ENCODE peak calls at places on chromosomes 4 and X, in six cellular contexts. Y is stimulated activated naive CD8-positive, alpha-beta T cell treated with anti-CD3 and anti-CD28 coated beads, Interleukin-15, Interleukin-2, amounts not matched to agents 100 U/mL and 50 U/mL, for 24 hours; Z is ureter; L is Right ventricle myocardium superior; H is stimulated activated CD8-positive, alpha-beta memory T cell treated with anti-CD3 and anti-CD28 coated beads, Interleukin-4, amount 100 ng/mL, for 4 hours; D is left lung. Q is an unnamed sample.

GRCh38 chrX:46268429-46268828 is 276.8 kb downstream of the ZNF674 start:
- DNase-seq in Y (no peak), Z (no peak), L (no peak), H (no peak), D (no peak), Q (no peak)

GRCh38 chrX:101078716-101079115 is at the start of gene TMEM35A:
- DNase-seq in Y (no peak), Z (no peak), L (no peak), H (no peak), D (no peak), Q (no peak)

GRCh38 chr4:15907430-15907829 is 31.1 kb downstream of the FGFBP1 start:
- DNase-seq in Y (no peak), Z (no peak), L (no peak), H (no peak), D (no peak), Q (no peak)

GRCh38 chr4:127446309-127446708 is 186.4 kb upstream of the INTU start:
- DNase-seq in Y (no peak), Z (no peak), L (no peak), H (no peak), D (no peak), Q (no peak)

GRCh38 chrX:14673764-14674163 is 144.4 kb downstream of the GLRA2 start:
- DNase-seq in Y (peak; percentile 3), Z (peak; percentile 46), L (no peak), H (no peak), D (no peak), Q (peak; percentile 55)

GRCh38 chrX:153420851-153421599 is 9.8 kb downstream of the ZFP92 start:
- DNase-seq in Y (no peak), Z (no peak), L (no peak), H (no peak), D (no peak), Q (no peak)

GRCh38 chrX:9414416-9414815 is 50.4 kb upstream of the TBL1X start:
- DNase-seq in Y (no peak), Z (no peak), L (no peak), H (no peak), D (no peak), Q (no peak)

GRCh38 chr4:11589676-11590075 is 161.0 kb upstream of the HS3ST1 start:
- DNase-seq in Y (no peak), Z (no peak), L (no peak), H (no peak), D (no peak), Q (no peak)

GRCh38 chr4:37146260-37146659 is 98.3 kb upstream of the NWD2 start:
- DNase-seq in Y (no peak), Z (no peak), L (no peak), H (no peak), D (no peak), Q (no peak)

GRCh38 chr4:185713272-185713671 is 98.7 kb downstream of the SORBS2 start:
- DNase-seq in Y (no peak), Z (no peak), L (no peak), H (no peak), D (no peak), Q (no peak)

GRCh38 chr4:128384091-128384520 is 96.5 kb upstream of the PGRMC2 start:
- DNase-seq in Y (no peak), Z (no peak), L (no peak), H (no peak), D (no peak), Q (no peak)

GRCh38 chr4:33270403-33270802 is 2550.2 kb downstream of the PCDH7 start:
- DNase-seq in Y (no peak), Z (no peak), L (no peak), H (no peak), D (no peak), Q (no peak)

GRCh38 chr4:151990201-151990600 is 229.4 kb upstream of the GATB start:
- DNase-seq in Y (no peak), Z (no peak), L (no peak), H (no peak), D (no peak), Q (no peak)

GRCh38 chr4:3303840-3304715 is 11.3 kb downstream of the RGS12 start:
- DNase-seq in Y (no peak), Z (no peak), L (no peak), H (no peak), D (no peak), Q (no peak)

GRCh38 chr4:3241905-3242304 is 7.1 kb upstream of the MSANTD1 start:
- DNase-seq in Y (no peak), Z (no peak), L (no peak), H (no peak), D (no peak), Q (no peak)

GRCh38 chrX:40199704-40200103 is 101.9 kb upstream of the BCOR start:
- DNase-seq in Y (no peak), Z (no peak), L (no peak), H (no peak), D (no peak), Q (no peak)

GRCh38 chr4:25030283-25031076 is at the start of gene LGI2:
- DNase-seq in Y (peak; percentile 7), Z (no peak), L (peak; percentile 68), H (no peak), D (peak; percentile 42), Q (no peak)

GRCh38 chr4:177118596-177118995 is 191.1 kb upstream of the NEIL3 start:
- DNase-seq in Y (no peak), Z (no peak), L (no peak), H (no peak), D (no peak), Q (no peak)

GRCh38 chrX:93454509-93454908 is 218.9 kb downstream of the NAP1L3 start:
- DNase-seq in Y (no peak), Z (no peak), L (no peak), H (no peak), D (no peak), Q (no peak)

GRCh38 chrX:49896951-49897350 is 17.7 kb downstream of the USP27X start:
- DNase-seq in Y (no peak), Z (no peak), L (no peak), H (no peak), D (no peak), Q (no peak)

GRCh38 chr4:55510685-55511084 is 36.0 kb downstream of the CLOCK start:
- DNase-seq in Y (no peak), Z (no peak), L (no peak), H (no peak), D (no peak), Q (no peak)

GRCh38 chr4:102439835-102440234 is 61.3 kb upstream of the NFKB1 start:
- DNase-seq in Y (no peak), Z (no peak), L (no peak), H (no peak), D (no peak), Q (no peak)

GRCh38 chrX:46574941-46575381 is 1.4 kb downstream of the CHST7 start:
- DNase-seq in Y (peak; percentile 29), Z (no peak), L (peak; percentile 54), H (no peak), D (peak; percentile 37), Q (no peak)

Q was measured in RWPE2.